ENCODE peak calls at places on chromosomes 1 and 21, in ten cellular contexts. One of them, this sample, is unnamed.

GRCh38 chr1:110050602-110051261 is 16.3 kb downstream of the STRIP1 start:
- DNase-seq in fibroblast of lung: no peak
- DNase-seq in aorta: no peak
- DNase-seq in right cardiac atrium: no peak
- DNase-seq in GM23248: peak
- DNase-seq in cardiac muscle cell: no peak
- DNase-seq in uterus: no peak
- DNase-seq in lower lobe of right lung: no peak
- DNase-seq in SK-N-SH: no peak
- DNase-seq in astrocyte: no peak
- DNase-seq in this sample: no peak

GRCh38 chr1:40130892-40131291 is 30.3 kb upstream of the RLF start:
- DNase-seq in fibroblast of lung: no peak
- DNase-seq in GM23248: no peak
- DNase-seq in right cardiac atrium: no peak
- DNase-seq in uterus: no peak
- DNase-seq in cardiac muscle cell: no peak
- DNase-seq in astrocyte: no peak
- DNase-seq in SK-N-SH: no peak
- DNase-seq in aorta: no peak
- DNase-seq in lower lobe of right lung: no peak
- DNase-seq in this sample: peak

GRCh38 chr1:85580046-85580411 is 532 bp upstream of the CCN1 start:
- DNase-seq in GM23248: peak
- DNase-seq in fibroblast of lung: peak
- DNase-seq in aorta: no peak
- DNase-seq in uterus: peak
- DNase-seq in right cardiac atrium: peak
- DNase-seq in cardiac muscle cell: peak
- DNase-seq in SK-N-SH: peak
- DNase-seq in astrocyte: peak
- DNase-seq in lower lobe of right lung: no peak
- DNase-seq in this sample: peak

GRCh38 chr1:229070168-229070567 is 200.7 kb upstream of the RAB4A start:
- DNase-seq in lower lobe of right lung: peak
- DNase-seq in GM23248: peak
- DNase-seq in cardiac muscle cell: peak
- DNase-seq in astrocyte: peak
- DNase-seq in fibroblast of lung: peak
- DNase-seq in aorta: peak
- DNase-seq in uterus: no peak
- DNase-seq in right cardiac atrium: peak
- DNase-seq in SK-N-SH: peak
- DNase-seq in this sample: peak

GRCh38 chr1:35499652-35500176 is 57.5 kb downstream of the KIAA0319L start:
- DNase-seq in fibroblast of lung: peak
- DNase-seq in SK-N-SH: peak
- DNase-seq in lower lobe of right lung: no peak
- DNase-seq in astrocyte: no peak
- DNase-seq in aorta: no peak
- DNase-seq in right cardiac atrium: no peak
- DNase-seq in GM23248: no peak
- DNase-seq in cardiac muscle cell: peak
- DNase-seq in uterus: no peak
- DNase-seq in this sample: no peak

GRCh38 chr1:154502742-154503111 is 515 bp upstream of the SHE start:
- DNase-seq in uterus: no peak
- DNase-seq in SK-N-SH: peak
- DNase-seq in GM23248: no peak
- DNase-seq in astrocyte: no peak
- DNase-seq in lower lobe of right lung: no peak
- DNase-seq in fibroblast of lung: no peak
- DNase-seq in aorta: no peak
- DNase-seq in right cardiac atrium: peak
- DNase-seq in cardiac muscle cell: no peak
- DNase-seq in this sample: no peak

GRCh38 chr1:224656342-224656741 is 40.2 kb downstream of the CNIH3 start:
- DNase-seq in lower lobe of right lung: no peak
- DNase-seq in GM23248: no peak
- DNase-seq in SK-N-SH: no peak
- DNase-seq in fibroblast of lung: no peak
- DNase-seq in right cardiac atrium: no peak
- DNase-seq in cardiac muscle cell: no peak
- DNase-seq in uterus: no peak
- DNase-seq in astrocyte: no peak
- DNase-seq in aorta: no peak
- DNase-seq in this sample: no peak

GRCh38 chr1:185328204-185328728 is 11.2 kb upstream of the IVNS1ABP start:
- DNase-seq in aorta: no peak
- DNase-seq in astrocyte: no peak
- DNase-seq in fibroblast of lung: no peak
- DNase-seq in cardiac muscle cell: no peak
- DNase-seq in SK-N-SH: no peak
- DNase-seq in right cardiac atrium: no peak
- DNase-seq in uterus: no peak
- DNase-seq in lower lobe of right lung: no peak
- DNase-seq in GM23248: no peak
- DNase-seq in this sample: no peak

GRCh38 chr1:156821801-156822200 is 5.2 kb upstream of the SH2D2A start:
- DNase-seq in SK-N-SH: no peak
- DNase-seq in lower lobe of right lung: no peak
- DNase-seq in fibroblast of lung: peak
- DNase-seq in astrocyte: peak
- DNase-seq in aorta: no peak
- DNase-seq in right cardiac atrium: no peak
- DNase-seq in GM23248: peak
- DNase-seq in uterus: no peak
- DNase-seq in cardiac muscle cell: no peak
- DNase-seq in this sample: no peak

GRCh38 chr1:74356493-74356892 is 121.3 kb downstream of the TNNI3K start:
- DNase-seq in aorta: no peak
- DNase-seq in astrocyte: peak
- DNase-seq in lower lobe of right lung: no peak
- DNase-seq in uterus: no peak
- DNase-seq in SK-N-SH: no peak
- DNase-seq in cardiac muscle cell: no peak
- DNase-seq in GM23248: no peak
- DNase-seq in fibroblast of lung: peak
- DNase-seq in right cardiac atrium: no peak
- DNase-seq in this sample: peak

GRCh38 chr1:183834568-183834967 is 29.6 kb downstream of the RGL1 start:
- DNase-seq in cardiac muscle cell: no peak
- DNase-seq in lower lobe of right lung: no peak
- DNase-seq in fibroblast of lung: no peak
- DNase-seq in uterus: no peak
- DNase-seq in aorta: no peak
- DNase-seq in astrocyte: no peak
- DNase-seq in GM23248: no peak
- DNase-seq in right cardiac atrium: no peak
- DNase-seq in SK-N-SH: no peak
- DNase-seq in this sample: no peak

GRCh38 chr1:198318092-198318491 is 161.3 kb downstream of the NEK7 start:
- DNase-seq in right cardiac atrium: no peak
- DNase-seq in lower lobe of right lung: no peak
- DNase-seq in GM23248: no peak
- DNase-seq in fibroblast of lung: no peak
- DNase-seq in uterus: no peak
- DNase-seq in aorta: no peak
- DNase-seq in cardiac muscle cell: no peak
- DNase-seq in astrocyte: no peak
- DNase-seq in SK-N-SH: no peak
- DNase-seq in this sample: no peak

GRCh38 chr1:157948547-157949152 is 44.8 kb upstream of the KIRREL1 start:
- DNase-seq in aorta: no peak
- DNase-seq in lower lobe of right lung: no peak
- DNase-seq in right cardiac atrium: peak
- DNase-seq in cardiac muscle cell: peak
- DNase-seq in astrocyte: peak
- DNase-seq in SK-N-SH: no peak
- DNase-seq in fibroblast of lung: peak
- DNase-seq in uterus: no peak
- DNase-seq in GM23248: peak
- DNase-seq in this sample: peak

GRCh38 chr1:239547987-239548386 is 161.6 kb downstream of the CHRM3 start:
- DNase-seq in fibroblast of lung: peak
- DNase-seq in uterus: no peak
- DNase-seq in SK-N-SH: no peak
- DNase-seq in lower lobe of right lung: no peak
- DNase-seq in right cardiac atrium: no peak
- DNase-seq in aorta: no peak
- DNase-seq in astrocyte: peak
- DNase-seq in cardiac muscle cell: no peak
- DNase-seq in GM23248: no peak
- DNase-seq in this sample: no peak

GRCh38 chr21:37871121-37871862 is 45.0 kb downstream of the KCNJ6 start:
- DNase-seq in SK-N-SH: no peak
- DNase-seq in fibroblast of lung: peak
- DNase-seq in lower lobe of right lung: no peak
- DNase-seq in uterus: no peak
- DNase-seq in aorta: no peak
- DNase-seq in GM23248: peak
- DNase-seq in right cardiac atrium: no peak
- DNase-seq in cardiac muscle cell: no peak
- DNase-seq in astrocyte: peak
- DNase-seq in this sample: peak

GRCh38 chr1:160676869-160677597 is 30.2 kb upstream of the SLAMF1 start:
- DNase-seq in uterus: no peak
- DNase-seq in cardiac muscle cell: no peak
- DNase-seq in lower lobe of right lung: no peak
- DNase-seq in right cardiac atrium: no peak
- DNase-seq in astrocyte: no peak
- DNase-seq in fibroblast of lung: no peak
- DNase-seq in GM23248: no peak
- DNase-seq in SK-N-SH: no peak
- DNase-seq in aorta: no peak
- DNase-seq in this sample: no peak
- H3K27ac ChIP-seq in uterus: no peak
- H3K27ac ChIP-seq in cardiac muscle cell: no peak
- H3K27ac ChIP-seq in lower lobe of right lung: no peak
- H3K27ac ChIP-seq in right cardiac atrium: no peak
- H3K27ac ChIP-seq in astrocyte: no peak
- H3K27ac ChIP-seq in fibroblast of lung: no peak
- H3K27ac ChIP-seq in GM23248: no peak
- H3K27ac ChIP-seq in SK-N-SH: no peak
- H3K27ac ChIP-seq in aorta: no peak
- H3K27ac ChIP-seq in this sample: no peak

DNA sequence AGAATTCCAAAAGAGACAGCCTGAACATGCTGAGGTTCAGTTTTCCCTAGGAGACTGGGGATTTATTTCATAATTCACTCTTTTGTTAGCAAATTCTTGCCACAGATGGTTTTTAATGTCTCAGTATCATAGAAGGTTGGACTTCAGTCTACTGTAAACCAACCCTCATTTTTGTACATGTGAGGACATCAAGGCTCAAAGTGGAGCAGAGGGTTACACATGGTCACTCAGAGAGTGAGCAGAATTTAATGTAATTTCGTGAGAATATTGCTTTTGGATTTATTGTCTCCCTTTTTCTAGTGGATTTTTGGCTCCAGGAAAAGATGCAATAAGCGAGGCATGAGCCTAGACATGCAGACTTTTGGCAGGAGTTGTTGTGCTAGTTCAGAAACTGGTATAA is 210.8 kb upstream of the JUN start:
- DNase-seq in uterus: no peak
- DNase-seq in astrocyte: no peak
- DNase-seq in lower lobe of right lung: no peak
- DNase-seq in SK-N-SH: no peak
- DNase-seq in right cardiac atrium: no peak
- DNase-seq in cardiac muscle cell: no peak
- DNase-seq in fibroblast of lung: no peak
- DNase-seq in aorta: no peak
- DNase-seq in GM23248: no peak
- DNase-seq in this sample: no peak
- H3K27ac ChIP-seq in uterus: no peak
- H3K27ac ChIP-seq in astrocyte: no peak
- H3K27ac ChIP-seq in lower lobe of right lung: no peak
- H3K27ac ChIP-seq in SK-N-SH: no peak
- H3K27ac ChIP-seq in right cardiac atrium: no peak
- H3K27ac ChIP-seq in cardiac muscle cell: no peak
- H3K27ac ChIP-seq in fibroblast of lung: no peak
- H3K27ac ChIP-seq in aorta: no peak
- H3K27ac ChIP-seq in GM23248: no peak
- H3K27ac ChIP-seq in this sample: no peak

GRCh38 chr1:115781343-115781742 is 12.8 kb upstream of the CASQ2 start:
- DNase-seq in cardiac muscle cell: no peak
- DNase-seq in SK-N-SH: no peak
- DNase-seq in aorta: no peak
- DNase-seq in lower lobe of right lung: no peak
- DNase-seq in GM23248: peak
- DNase-seq in right cardiac atrium: no peak
- DNase-seq in fibroblast of lung: peak
- DNase-seq in astrocyte: peak
- DNase-seq in uterus: no peak
- DNase-seq in this sample: peak

GRCh38 chr1:115782571-115783281 is 14.2 kb upstream of the CASQ2 start:
- DNase-seq in fibroblast of lung: peak
- DNase-seq in astrocyte: peak
- DNase-seq in lower lobe of right lung: no peak
- DNase-seq in right cardiac atrium: no peak
- DNase-seq in GM23248: peak
- DNase-seq in cardiac muscle cell: no peak
- DNase-seq in aorta: no peak
- DNase-seq in uterus: no peak
- DNase-seq in SK-N-SH: no peak
- DNase-seq in this sample: peak

GRCh38 chr1:115783311-115783710 is 14.8 kb upstream of the CASQ2 start:
- DNase-seq in SK-N-SH: no peak
- DNase-seq in GM23248: no peak
- DNase-seq in lower lobe of right lung: no peak
- DNase-seq in cardiac muscle cell: no peak
- DNase-seq in astrocyte: no peak
- DNase-seq in fibroblast of lung: peak
- DNase-seq in right cardiac atrium: no peak
- DNase-seq in uterus: no peak
- DNase-seq in aorta: no peak
- DNase-seq in this sample: no peak

DNA sequence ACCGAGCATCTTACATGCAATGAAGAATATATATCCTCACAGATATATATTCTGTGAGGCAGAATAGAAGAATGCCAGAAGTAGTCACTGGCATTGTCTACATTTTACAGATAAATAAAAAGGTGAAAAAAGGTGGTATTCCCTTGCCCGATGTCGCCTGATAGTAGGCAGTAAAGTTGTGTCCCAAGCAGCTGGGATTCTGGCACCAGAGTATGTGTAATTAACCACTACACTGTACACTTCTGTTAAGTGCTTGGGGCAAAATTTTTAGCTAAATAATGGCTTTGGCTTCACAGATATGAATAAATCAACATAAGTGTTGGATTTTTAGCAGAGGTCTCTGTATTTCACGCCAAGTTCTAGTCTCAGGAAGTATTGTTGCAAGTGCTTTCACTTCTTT is 13.3 kb upstream of the CASQ2 start:
- DNase-seq in right cardiac atrium: no peak
- DNase-seq in aorta: no peak
- DNase-seq in fibroblast of lung: no peak
- DNase-seq in cardiac muscle cell: no peak
- DNase-seq in GM23248: no peak
- DNase-seq in astrocyte: no peak
- DNase-seq in SK-N-SH: no peak
- DNase-seq in uterus: no peak
- DNase-seq in lower lobe of right lung: no peak
- DNase-seq in this sample: no peak
- H3K27ac ChIP-seq in right cardiac atrium: no peak
- H3K27ac ChIP-seq in aorta: no peak
- H3K27ac ChIP-seq in fibroblast of lung: no peak
- H3K27ac ChIP-seq in cardiac muscle cell: no peak
- H3K27ac ChIP-seq in GM23248: peak
- H3K27ac ChIP-seq in astrocyte: no peak
- H3K27ac ChIP-seq in SK-N-SH: no peak
- H3K27ac ChIP-seq in uterus: no peak
- H3K27ac ChIP-seq in lower lobe of right lung: no peak
- H3K27ac ChIP-seq in this sample: peak

GRCh38 chr1:3127738-3128137 is 58.7 kb downstream of the PRDM16 start:
- DNase-seq in fibroblast of lung: no peak
- DNase-seq in GM23248: no peak
- DNase-seq in uterus: no peak
- DNase-seq in cardiac muscle cell: peak
- DNase-seq in right cardiac atrium: peak
- DNase-seq in lower lobe of right lung: peak
- DNase-seq in aorta: peak
- DNase-seq in SK-N-SH: no peak
- DNase-seq in astrocyte: no peak
- DNase-seq in this sample: no peak
- H3K27ac ChIP-seq in fibroblast of lung: no peak
- H3K27ac ChIP-seq in GM23248: no peak
- H3K27ac ChIP-seq in uterus: no peak
- H3K27ac ChIP-seq in cardiac muscle cell: peak
- H3K27ac ChIP-seq in right cardiac atrium: peak
- H3K27ac ChIP-seq in lower lobe of right lung: peak
- H3K27ac ChIP-seq in aorta: peak
- H3K27ac ChIP-seq in SK-N-SH: no peak
- H3K27ac ChIP-seq in astrocyte: no peak
- H3K27ac ChIP-seq in this sample: no peak